ENCODE peak calls at places on chromosomes 2 and 18, in seven cellular contexts. E is HL-60, R is SK-N-SH, B is transverse colon, C is breast epithelium, I is prostate gland, Q is sigmoid colon. V is an unnamed sample.

GRCh38 chr2:196206804-196207203 is 35.4 kb upstream of the STK17B start:
- DNase-seq in E (no peak), R (no peak), B (no peak), C (peak), I (peak), Q (no peak), V (no peak)

GRCh38 chr2:71562518-71562917 is 109.2 kb downstream of the DYSF start:
- DNase-seq in E (no peak), R (no peak), B (no peak), C (no peak), I (no peak), Q (no peak), V (no peak)

GRCh38 chr2:127906206-127906926 is 20.6 kb upstream of the AMMECR1L start:
- DNase-seq in E (no peak), R (no peak), B (no peak), C (no peak), I (no peak), Q (peak), V (no peak)

GRCh38 chr18:72910045-72910444 is 42.3 kb upstream of the NETO1 start:
- DNase-seq in E (no peak), R (no peak), B (no peak), C (no peak), I (no peak), Q (no peak), V (no peak)

GRCh38 chr2:199465988-199466703 is 8.4 kb upstream of the SATB2 start:
- DNase-seq in E (no peak), R (no peak), B (peak), C (no peak), I (no peak), Q (no peak), V (no peak)

GRCh38 chr2:126979604-126980003 is 80.9 kb downstream of the TEX51 start:
- DNase-seq in E (no peak), R (no peak), B (no peak), C (no peak), I (no peak), Q (no peak), V (no peak)

GRCh38 chr18:79043288-79043687 is 25.9 kb upstream of the ATP9B start:
- DNase-seq in E (no peak), R (peak), B (no peak), C (no peak), I (no peak), Q (no peak), V (no peak)

GRCh38 chr18:23853448-23854210 is 160.9 kb upstream of the TTC39C start:
- DNase-seq in E (no peak), R (no peak), B (no peak), C (no peak), I (no peak), Q (no peak), V (no peak)

GRCh38 chr2:134976074-134976702 is 57.6 kb downstream of the CCNT2 start:
- DNase-seq in E (no peak), R (no peak), B (no peak), C (no peak), I (no peak), Q (no peak), V (no peak)

GRCh38 chr18:75548353-75548752 is 120.8 kb upstream of the SMIM21 start:
- DNase-seq in E (peak), R (peak), B (no peak), C (no peak), I (no peak), Q (no peak), V (no peak)

GRCh38 chr2:237485304-237485703 is 1.7 kb upstream of the MLPH start:
- DNase-seq in E (no peak), R (no peak), B (no peak), C (no peak), I (no peak), Q (no peak), V (no peak)

GRCh38 chr2:229575569-229576315 is 138.6 kb downstream of the DNER start:
- DNase-seq in E (no peak), R (no peak), B (no peak), C (no peak), I (no peak), Q (no peak), V (no peak)

GRCh38 chr2:230779141-230779523 is 66.5 kb downstream of the CAB39 start:
- DNase-seq in E (no peak), R (no peak), B (no peak), C (no peak), I (no peak), Q (no peak), V (no peak)

GRCh38 chr2:151063271-151063670 is 198.4 kb downstream of the RBM43 start:
- DNase-seq in E (no peak), R (peak), B (no peak), C (no peak), I (no peak), Q (no peak), V (no peak)

GRCh38 chr18:2910261-2910660 is 63.5 kb downstream of the EMILIN2 start:
- DNase-seq in E (no peak), R (no peak), B (no peak), C (no peak), I (no peak), Q (no peak), V (no peak)

GRCh38 chr2:86037141-86037794 is 68.4 kb downstream of the POLR1A start:
- DNase-seq in E (peak), R (no peak), B (peak), C (peak), I (no peak), Q (peak), V (peak)

GRCh38 chr2:121044412-121044811 is 240.6 kb downstream of the TFCP2L1 start:
- DNase-seq in E (no peak), R (no peak), B (peak), C (no peak), I (no peak), Q (no peak), V (no peak)

GRCh38 chr2:145186303-145186702 is 666.4 kb upstream of the ZEB2 start:
- DNase-seq in E (no peak), R (no peak), B (no peak), C (no peak), I (no peak), Q (peak), V (no peak)

GRCh38 chr18:38940863-38941531 is 1375.4 kb upstream of the CELF4 start:
- DNase-seq in E (peak), R (no peak), B (no peak), C (no peak), I (no peak), Q (no peak), V (no peak)

GRCh38 chr2:99066075-99066557 is 75.4 kb upstream of the C2orf15 start:
- DNase-seq in E (peak), R (peak), B (no peak), C (no peak), I (no peak), Q (no peak), V (no peak)

GRCh38 chr2:150080115-150080514 is 407.4 kb downstream of the RND3 start:
- DNase-seq in E (no peak), R (no peak), B (no peak), C (no peak), I (no peak), Q (no peak), V (no peak)

GRCh38 chr2:192437653-192438052 is 242.9 kb upstream of the TMEFF2 start:
- DNase-seq in E (no peak), R (no peak), B (no peak), C (no peak), I (no peak), Q (no peak), V (no peak)

GRCh38 chr2:102446936-102447335 is 24.0 kb downstream of the IL18RAP start:
- DNase-seq in E (no peak), R (no peak), B (no peak), C (no peak), I (no peak), Q (no peak), V (no peak)

GRCh38 chr2:136363921-136364320 is 246.0 kb upstream of the CXCR4 start:
- DNase-seq in E (no peak), R (no peak), B (no peak), C (no peak), I (no peak), Q (no peak), V (no peak)

GRCh38 chr2:27118525-27119329 is at the start of gene CGREF1:
- DNase-seq in E (no peak), R (peak), B (peak), C (no peak), I (no peak), Q (no peak), V (peak)

GRCh38 chr2:98448441-98449145 is 3.9 kb downstream of the INPP4A start:
- DNase-seq in E (no peak), R (no peak), B (no peak), C (no peak), I (no peak), Q (no peak), V (no peak)

GRCh38 chr2:126679314-126679713 is 23.4 kb downstream of the GYPC start:
- DNase-seq in E (no peak), R (no peak), B (no peak), C (no peak), I (no peak), Q (no peak), V (no peak)

GRCh38 chr2:69946351-69947077 is 14.9 kb downstream of the ASPRV1 start:
- DNase-seq in E (peak), R (no peak), B (no peak), C (no peak), I (no peak), Q (no peak), V (peak)

GRCh38 chr2:101115664-101116063 is 35.5 kb downstream of the TBC1D8 start:
- DNase-seq in E (no peak), R (no peak), B (no peak), C (no peak), I (no peak), Q (no peak), V (no peak)

GRCh38 chr2:64326578-64327050 is 127.3 kb upstream of the LGALSL start:
- DNase-seq in E (no peak), R (no peak), B (no peak), C (no peak), I (no peak), Q (no peak), V (no peak)
- TF ChIP-seq POLR2AphosphoS5 in E (no peak), R (no peak), B (no peak), C (no peak), I (no peak), Q (no peak), V (no peak)

GRCh38 chr18:59959079-59959478 is 59.3 kb downstream of the PMAIP1 start:
- DNase-seq in E (no peak), R (no peak), B (no peak), C (no peak), I (no peak), Q (no peak), V (no peak)
- H3K27ac ChIP-seq in E (no peak), R (no peak), B (no peak), C (no peak), I (no peak), Q (no peak), V (no peak)

GRCh38 chr2:132475615-132476014 is 59.0 kb downstream of the GPR39 start:
- DNase-seq in E (no peak), R (no peak), B (no peak), C (no peak), I (no peak), Q (no peak), V (no peak)

GRCh38 chr2:132477962-132478361 is 61.4 kb downstream of the GPR39 start:
- DNase-seq in E (no peak), R (no peak), B (no peak), C (no peak), I (no peak), Q (no peak), V (no peak)

GRCh38 chr2:132477436-132477835 is 60.8 kb downstream of the GPR39 start:
- DNase-seq in E (no peak), R (no peak), B (no peak), C (no peak), I (no peak), Q (no peak), V (no peak)

GRCh38 chr2:132469095-132469494 is 52.5 kb downstream of the GPR39 start:
- DNase-seq in E (no peak), R (no peak), B (no peak), C (no peak), I (no peak), Q (no peak), V (no peak)

DNA sequence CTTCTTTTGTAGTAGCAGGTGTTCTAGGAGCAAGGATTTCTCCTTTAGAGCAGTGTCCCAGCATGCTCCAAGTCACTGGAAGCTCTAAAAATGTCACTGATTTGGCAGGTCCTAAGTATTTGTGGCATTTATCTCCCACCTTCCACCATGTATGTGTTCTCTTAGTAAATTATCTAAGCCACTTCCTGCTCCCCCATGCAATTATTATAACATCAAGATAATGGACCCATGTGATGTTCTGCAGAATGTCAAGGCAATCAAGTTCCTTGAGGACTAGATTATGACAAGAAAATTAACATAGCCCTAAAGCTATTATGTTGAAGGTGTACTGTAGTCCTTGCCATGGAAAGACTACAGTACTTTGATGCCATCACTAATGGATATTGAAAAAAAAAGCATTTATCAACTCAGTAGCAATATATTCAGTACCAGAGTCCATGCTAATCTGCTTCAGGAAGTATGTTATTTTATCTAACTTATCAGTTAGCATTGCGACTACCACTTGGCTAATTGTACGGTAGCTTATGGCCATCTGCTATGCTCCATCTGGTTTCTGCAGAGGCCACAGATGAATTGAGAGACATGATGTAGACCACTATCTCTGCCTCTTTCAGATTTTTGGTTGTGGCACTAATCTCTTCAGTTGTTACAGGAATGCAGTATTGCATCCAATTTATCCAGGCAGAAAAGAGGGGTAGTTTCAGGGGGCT is 56.7 kb downstream of the GPR39 start:
- DNase-seq in E (no peak), R (peak), B (no peak), C (no peak), I (no peak), Q (no peak), V (no peak)
- TF ChIP-seq POLR2AphosphoS5 in E (no peak), R (no peak), B (no peak), C (no peak), I (no peak), Q (no peak), V (no peak)

GRCh38 chr2:181364492-181365175 is 92.6 kb upstream of the ITGA4 start:
- DNase-seq in E (peak), R (no peak), B (no peak), C (no peak), I (no peak), Q (no peak), V (no peak)
- H3K27ac ChIP-seq in E (peak), R (no peak), B (no peak), C (no peak), I (no peak), Q (no peak), V (no peak)

GRCh38 chr2:96535331-96535730 is 1.2 kb upstream of the ARID5A start:
- DNase-seq in E (no peak), R (no peak), B (no peak), C (no peak), I (no peak), Q (peak), V (no peak)

GRCh38 chr2:96534701-96535181 is 1.8 kb upstream of the ARID5A start:
- DNase-seq in E (no peak), R (peak), B (no peak), C (peak), I (peak), Q (peak), V (no peak)

GRCh38 chr2:96537066-96537733 is 648 bp downstream of the ARID5A start:
- DNase-seq in E (peak), R (peak), B (peak), C (peak), I (peak), Q (peak), V (peak)

GRCh38 chr2:96537734-96538486 is 1.4 kb downstream of the ARID5A start:
- DNase-seq in E (peak), R (peak), B (no peak), C (no peak), I (no peak), Q (no peak), V (no peak)

GRCh38 chr2:96536445-96537065 is at the start of gene ARID5A:
- DNase-seq in E (peak), R (peak), B (peak), C (peak), I (peak), Q (peak), V (peak)
- TF ChIP-seq POLR2AphosphoS5 in E (no peak), R (no peak), B (peak), C (peak), I (peak), Q (peak), V (peak)

DNA sequence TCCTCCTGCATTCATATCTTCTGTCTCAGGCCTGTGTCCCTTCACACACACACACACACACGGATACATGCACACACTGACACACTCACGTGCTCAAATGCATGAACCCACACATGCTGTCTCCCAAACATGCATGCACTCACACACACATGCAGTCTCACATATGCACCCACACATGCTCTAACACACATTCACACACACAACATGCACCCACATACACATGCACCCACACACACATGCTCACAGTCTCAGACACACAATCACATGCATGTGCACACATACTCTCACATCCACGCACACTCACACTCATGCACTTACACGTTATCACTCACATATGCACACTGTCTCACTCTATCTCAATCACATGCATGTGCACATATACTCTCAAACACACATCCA is 1.9 kb upstream of the CD226 start:
- DNase-seq in E (no peak), R (no peak), B (no peak), C (no peak), I (no peak), Q (no peak), V (no peak)
- H3K27ac ChIP-seq in E (no peak), R (no peak), B (no peak), C (no peak), I (no peak), Q (no peak), V (no peak)

GRCh38 chr2:217694296-217694695 is 308.5 kb downstream of the TNS1 start:
- DNase-seq in E (no peak), R (no peak), B (no peak), C (no peak), I (no peak), Q (no peak), V (no peak)
- TF ChIP-seq POLR2AphosphoS5 in E (no peak), R (no peak), B (no peak), C (no peak), I (no peak), Q (no peak), V (no peak)

GRCh38 chr2:67783026-67783425 is 279.8 kb downstream of the C1D start:
- DNase-seq in E (no peak), R (no peak), B (no peak), C (no peak), I (no peak), Q (no peak), V (no peak)
- H3K27ac ChIP-seq in E (no peak), R (no peak), B (peak), C (peak), I (no peak), Q (peak), V (peak)

GRCh38 chr2:104820126-104820525 is 33.8 kb upstream of the POU3F3 start:
- DNase-seq in E (no peak), R (no peak), B (no peak), C (no peak), I (no peak), Q (no peak), V (no peak)
- TF ChIP-seq POLR2AphosphoS5 in E (no peak), R (no peak), B (no peak), C (no peak), I (no peak), Q (no peak), V (no peak)